ENCODE peak calls at places on chromosomes 13 and 19, in eight cellular contexts. I is hepatocyte; O is GM12878; R is left ventricle myocardium inferior; S is CD4-positive, alpha-beta memory T cell; D is heart right ventricle; N is SK-N-SH; W is endodermal cell. Z is an unnamed sample.
A peak's percentile ranks its signal among the peaks of the same experiment; 100 is the strongest.

GRCh38 chr13:76848596-76848995 is 37.6 kb downstream of the KCTD12 start:
- DNase-seq in I (no peak), O (no peak), R (peak; percentile 34), S (no peak), D (peak; percentile 28), N (no peak), W (no peak), Z (no peak)

GRCh38 chr13:33776510-33776909 is 41.4 kb upstream of the RFC3 start:
- DNase-seq in I (no peak), O (no peak), R (no peak), S (no peak), D (no peak), N (no peak), W (no peak), Z (no peak)

GRCh38 chr13:51303063-51303552 is 36.4 kb upstream of the SERPINE3 start:
- DNase-seq in I (no peak), O (no peak), R (no peak), S (no peak), D (no peak), N (no peak), W (peak; percentile 84), Z (no peak)

GRCh38 chr13:77305276-77305675 is 21.6 kb downstream of the MYCBP2 start:
- DNase-seq in I (no peak), O (no peak), R (no peak), S (no peak), D (no peak), N (no peak), W (no peak), Z (no peak)

GRCh38 chr19:54107876-54108490 is 5.3 kb downstream of the NDUFA3 start:
- DNase-seq in I (no peak), O (no peak), R (no peak), S (no peak), D (no peak), N (no peak), W (no peak), Z (no peak)

GRCh38 chr13:80033286-80033685 is 307.6 kb downstream of the SPRY2 start:
- DNase-seq in I (no peak), O (no peak), R (no peak), S (no peak), D (no peak), N (no peak), W (no peak), Z (no peak)

GRCh38 chr19:9296336-9296735 is 13.3 kb downstream of the ZNF699 start:
- DNase-seq in I (no peak), O (no peak), R (no peak), S (no peak), D (no peak), N (no peak), W (no peak), Z (no peak)

GRCh38 chr13:23811366-23812027 is 77.7 kb downstream of the MIPEP start:
- DNase-seq in I (no peak), O (no peak), R (no peak), S (no peak), D (no peak), N (no peak), W (no peak), Z (no peak)

GRCh38 chr19:51570962-51571575 is at the start of gene ZNF175:
- DNase-seq in I (peak; percentile 93), O (peak; percentile 97), R (peak; percentile 95), S (peak; percentile 74), D (peak; percentile 88), N (peak; percentile 75), W (peak; percentile 93), Z (peak; percentile 70)

GRCh38 chr13:98293570-98294142 is 116.6 kb upstream of the RNF113B start:
- DNase-seq in I (no peak), O (no peak), R (no peak), S (no peak), D (no peak), N (no peak), W (no peak), Z (no peak)

GRCh38 chr13:113546571-113547247 is 37.8 kb upstream of the TFDP1 start:
- DNase-seq in I (no peak), O (no peak), R (peak; percentile 58), S (no peak), D (peak; percentile 58), N (no peak), W (no peak), Z (no peak)
- H3K27ac ChIP-seq in I (no peak overlapping the region), O (no peak overlapping the region), R (peak overlapping the region; percentile 76), S (no peak overlapping the region), D (peak overlapping the region; percentile 70), N (peak overlapping the region; percentile 99), W (peak overlapping the region; percentile 70), Z (no peak overlapping the region)

GRCh38 chr19:6828306-6828697 is 55.8 kb downstream of the VAV1 start:
- DNase-seq in I (no peak), O (no peak), R (no peak), S (no peak), D (no peak), N (no peak), W (peak; percentile 86), Z (no peak)
- H3K4me3 ChIP-seq in I (no peak overlapping the region), O (no peak overlapping the region), R (no peak overlapping the region), S (no peak overlapping the region), D (no peak overlapping the region), N (no peak overlapping the region), W (no peak overlapping the region), Z (no peak overlapping the region)

GRCh38 chr13:99992376-99992775 is 10.8 kb downstream of the ZIC2 start:
- DNase-seq in I (no peak), O (no peak), R (no peak), S (no peak), D (no peak), N (no peak), W (no peak), Z (no peak)

GRCh38 chr13:99993660-99994455 is 12.3 kb downstream of the ZIC2 start:
- DNase-seq in I (no peak), O (no peak), R (no peak), S (no peak), D (no peak), N (no peak), W (no peak), Z (no peak)

GRCh38 chr13:99991013-99991805 is 9.6 kb downstream of the ZIC2 start:
- DNase-seq in I (no peak), O (no peak), R (no peak), S (no peak), D (no peak), N (peak; percentile 26), W (peak; percentile 85), Z (no peak)

GRCh38 chr13:99991806-99992242 is 10.2 kb downstream of the ZIC2 start:
- DNase-seq in I (no peak), O (no peak), R (no peak), S (no peak), D (no peak), N (no peak), W (no peak), Z (no peak)

DNA sequence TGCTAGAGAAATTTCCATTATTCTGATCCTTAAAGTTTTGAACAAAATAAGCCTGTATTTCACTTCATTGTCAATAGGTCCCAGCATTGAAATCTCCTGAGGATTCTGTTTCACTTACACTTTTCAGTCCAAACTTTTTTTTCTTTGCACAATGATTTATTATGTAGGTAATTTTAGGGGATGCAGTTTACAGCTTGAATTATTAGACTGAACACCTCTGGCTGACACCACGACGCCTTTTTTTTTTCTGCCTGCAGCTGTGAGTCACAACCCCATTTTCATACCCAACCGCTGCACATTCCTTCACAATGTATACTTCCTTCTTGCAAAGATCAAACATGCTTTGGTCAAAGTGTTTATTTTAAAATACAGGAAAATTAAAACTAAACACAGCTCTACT is 11.3 kb downstream of the ZIC2 start:
- DNase-seq in I (no peak), O (no peak), R (no peak), S (no peak), D (no peak), N (no peak), W (no peak), Z (no peak)
- H3K27me3 ChIP-seq in I (peaks cover 100% of the 10 kb centered on the region), O (peaks cover 45% of the 10 kb centered on the region), R (peaks cover 100% of the 10 kb centered on the region), S (peaks cover 97% of the 10 kb centered on the region), D (peaks cover 100% of the 10 kb centered on the region), N (peaks cover 99% of the 10 kb centered on the region), W (peaks cover 51% of the 10 kb centered on the region), Z (peaks cover 47% of the 10 kb centered on the region)

GRCh38 chr19:38635483-38636399 is 11.7 kb upstream of the ACTN4 start:
- DNase-seq in I (no peak), O (no peak), R (no peak), S (no peak), D (no peak), N (no peak), W (peak; percentile 70), Z (no peak)
- H3K27ac ChIP-seq in I (peak overlapping the region; percentile 57), O (no peak overlapping the region), R (peak overlapping the region; percentile 82), S (peak overlapping the region; percentile 41), D (peak overlapping the region; percentile 63), N (no peak overlapping the region), W (no peak overlapping the region), Z (peak overlapping the region; percentile 47)

GRCh38 chr19:46928951-46929350 is 68.2 kb downstream of the ARHGAP35 start:
- DNase-seq in I (no peak), O (no peak), R (no peak), S (no peak), D (no peak), N (no peak), W (no peak), Z (no peak)
- H3K4me3 ChIP-seq in I (no peak overlapping the region), O (no peak overlapping the region), R (no peak overlapping the region), S (no peak overlapping the region), D (no peak overlapping the region), N (no peak overlapping the region), W (no peak overlapping the region), Z (no peak overlapping the region)

GRCh38 chr19:33771308-33772101 is 25.2 kb upstream of the KCTD15 start:
- DNase-seq in I (peak; percentile 88), O (no peak), R (peak; percentile 67), S (peak; percentile 56), D (peak; percentile 74), N (peak; percentile 92), W (peak; percentile 91), Z (no peak)
- H3K27me3 ChIP-seq in I (peaks cover 6% of the 10 kb centered on the region), O (no peaks in the 10 kb centered on the region), R (peaks cover 96% of the 10 kb centered on the region), S (no peaks in the 10 kb centered on the region), D (peaks cover 48% of the 10 kb centered on the region), N (no peaks in the 10 kb centered on the region), W (no peaks in the 10 kb centered on the region), Z (no peaks in the 10 kb centered on the region)

DNA sequence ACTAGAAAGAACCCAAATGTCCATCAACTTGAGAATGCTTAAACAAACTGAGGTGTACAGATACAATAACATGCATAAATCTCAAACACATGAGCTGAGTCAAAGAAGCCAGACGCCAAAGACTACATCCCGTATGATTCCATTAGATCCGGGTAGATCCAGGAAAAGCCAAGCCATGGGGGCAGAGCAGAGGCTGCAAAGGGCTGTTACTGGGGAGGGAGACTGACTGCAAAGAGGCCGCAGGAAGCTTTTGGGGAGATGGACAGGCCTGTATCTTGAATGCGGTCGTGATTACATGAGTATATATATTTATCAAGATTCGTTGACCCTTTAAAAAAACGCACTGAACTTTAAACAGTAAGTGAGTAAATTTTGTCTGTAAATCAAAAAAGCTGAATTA is 28.7 kb downstream of the GGACT start:
- DNase-seq in I (no peak), O (no peak), R (no peak), S (no peak), D (no peak), N (no peak), W (peak; percentile 9), Z (no peak)
- H3K27ac ChIP-seq in I (no peak overlapping the region), O (no peak overlapping the region), R (no peak overlapping the region), S (no peak overlapping the region), D (no peak overlapping the region), N (no peak overlapping the region), W (no peak overlapping the region), Z (no peak overlapping the region)